ENCODE peak calls at places on chromosomes 1 and 21, in nine cellular contexts. One of them, this sample, is unnamed.

GRCh38 chr1:81660286-81660685 is 140.4 kb upstream of the ADGRL2 start:
- DNase-seq in NCI-H748 treated with DMSO at 0.1 percent for 48 hours: no peak
- DNase-seq in heart right ventricle: no peak
- DNase-seq in coronary artery: no peak
- DNase-seq in AG10803: peak; percentile 20
- DNase-seq in posterior cingulate gyrus: no peak
- DNase-seq in cardiac fibroblast: no peak
- DNase-seq in activated CD4-positive, alpha-beta T cell treated with anti-CD3 and anti-CD28 coated beads, Interleukin-2, amount 50 U/mL, for 1 hour: no peak
- DNase-seq in astrocyte: no peak
- DNase-seq in this sample: no peak

GRCh38 chr1:28835237-28835650 is 23.3 kb downstream of the OPRD1 start:
- DNase-seq in NCI-H748 treated with DMSO at 0.1 percent for 48 hours: peak; percentile 76
- DNase-seq in heart right ventricle: peak; percentile 6
- DNase-seq in coronary artery: no peak
- DNase-seq in AG10803: no peak
- DNase-seq in posterior cingulate gyrus: peak; percentile 50
- DNase-seq in cardiac fibroblast: no peak
- DNase-seq in activated CD4-positive, alpha-beta T cell treated with anti-CD3 and anti-CD28 coated beads, Interleukin-2, amount 50 U/mL, for 1 hour: no peak
- DNase-seq in astrocyte: no peak
- DNase-seq in this sample: peak; percentile 65

GRCh38 chr21:42209801-42210479 is 9.0 kb upstream of the ABCG1 start:
- DNase-seq in NCI-H748 treated with DMSO at 0.1 percent for 48 hours: no peak
- DNase-seq in heart right ventricle: no peak
- DNase-seq in coronary artery: peak; percentile 35
- DNase-seq in AG10803: no peak
- DNase-seq in posterior cingulate gyrus: no peak
- DNase-seq in cardiac fibroblast: no peak
- DNase-seq in activated CD4-positive, alpha-beta T cell treated with anti-CD3 and anti-CD28 coated beads, Interleukin-2, amount 50 U/mL, for 1 hour: no peak
- DNase-seq in astrocyte: no peak
- DNase-seq in this sample: no peak

GRCh38 chr1:115056395-115056798 is 26.8 kb downstream of the TSHB start:
- DNase-seq in NCI-H748 treated with DMSO at 0.1 percent for 48 hours: no peak
- DNase-seq in heart right ventricle: no peak
- DNase-seq in coronary artery: no peak
- DNase-seq in AG10803: peak; percentile 86
- DNase-seq in posterior cingulate gyrus: no peak
- DNase-seq in cardiac fibroblast: peak; percentile 62
- DNase-seq in activated CD4-positive, alpha-beta T cell treated with anti-CD3 and anti-CD28 coated beads, Interleukin-2, amount 50 U/mL, for 1 hour: no peak
- DNase-seq in astrocyte: peak; percentile 84
- DNase-seq in this sample: no peak

GRCh38 chr1:171279678-171280077 is 31.4 kb downstream of the FMO1 start:
- DNase-seq in NCI-H748 treated with DMSO at 0.1 percent for 48 hours: no peak
- DNase-seq in heart right ventricle: no peak
- DNase-seq in coronary artery: no peak
- DNase-seq in AG10803: no peak
- DNase-seq in posterior cingulate gyrus: no peak
- DNase-seq in cardiac fibroblast: no peak
- DNase-seq in activated CD4-positive, alpha-beta T cell treated with anti-CD3 and anti-CD28 coated beads, Interleukin-2, amount 50 U/mL, for 1 hour: no peak
- DNase-seq in astrocyte: no peak
- DNase-seq in this sample: no peak

GRCh38 chr21:41677671-41678015 is 89.2 kb downstream of the RIPK4 start:
- DNase-seq in NCI-H748 treated with DMSO at 0.1 percent for 48 hours: peak; percentile 82
- DNase-seq in heart right ventricle: no peak
- DNase-seq in coronary artery: no peak
- DNase-seq in AG10803: no peak
- DNase-seq in posterior cingulate gyrus: no peak
- DNase-seq in cardiac fibroblast: no peak
- DNase-seq in activated CD4-positive, alpha-beta T cell treated with anti-CD3 and anti-CD28 coated beads, Interleukin-2, amount 50 U/mL, for 1 hour: no peak
- DNase-seq in astrocyte: peak; percentile 47
- DNase-seq in this sample: peak; percentile 80

GRCh38 chr1:23790696-23791433 is at the start of gene LYPLA2:
- DNase-seq in NCI-H748 treated with DMSO at 0.1 percent for 48 hours: peak; percentile 39
- DNase-seq in heart right ventricle: peak; percentile 95
- DNase-seq in coronary artery: peak; percentile 94
- DNase-seq in AG10803: peak; percentile 87
- DNase-seq in posterior cingulate gyrus: peak; percentile 95
- DNase-seq in cardiac fibroblast: peak; percentile 93
- DNase-seq in activated CD4-positive, alpha-beta T cell treated with anti-CD3 and anti-CD28 coated beads, Interleukin-2, amount 50 U/mL, for 1 hour: peak; percentile 82
- DNase-seq in astrocyte: peak; percentile 78
- DNase-seq in this sample: peak; percentile 75

GRCh38 chr1:18088077-18088594 is 19.5 kb upstream of the IGSF21 start:
- DNase-seq in NCI-H748 treated with DMSO at 0.1 percent for 48 hours: no peak
- DNase-seq in heart right ventricle: no peak
- DNase-seq in coronary artery: no peak
- DNase-seq in AG10803: no peak
- DNase-seq in posterior cingulate gyrus: no peak
- DNase-seq in cardiac fibroblast: no peak
- DNase-seq in activated CD4-positive, alpha-beta T cell treated with anti-CD3 and anti-CD28 coated beads, Interleukin-2, amount 50 U/mL, for 1 hour: no peak
- DNase-seq in astrocyte: no peak
- DNase-seq in this sample: no peak

GRCh38 chr1:62068302-62068936 is 126.2 kb upstream of the L1TD1 start:
- DNase-seq in NCI-H748 treated with DMSO at 0.1 percent for 48 hours: no peak
- DNase-seq in heart right ventricle: peak; percentile 30
- DNase-seq in coronary artery: no peak
- DNase-seq in AG10803: no peak
- DNase-seq in posterior cingulate gyrus: no peak
- DNase-seq in cardiac fibroblast: no peak
- DNase-seq in activated CD4-positive, alpha-beta T cell treated with anti-CD3 and anti-CD28 coated beads, Interleukin-2, amount 50 U/mL, for 1 hour: no peak
- DNase-seq in astrocyte: no peak
- DNase-seq in this sample: no peak

GRCh38 chr21:34530264-34530663 is 18.3 kb upstream of the KCNE1 start:
- DNase-seq in NCI-H748 treated with DMSO at 0.1 percent for 48 hours: no peak
- DNase-seq in heart right ventricle: no peak
- DNase-seq in coronary artery: no peak
- DNase-seq in AG10803: peak; percentile 86
- DNase-seq in posterior cingulate gyrus: no peak
- DNase-seq in cardiac fibroblast: peak; percentile 65
- DNase-seq in activated CD4-positive, alpha-beta T cell treated with anti-CD3 and anti-CD28 coated beads, Interleukin-2, amount 50 U/mL, for 1 hour: no peak
- DNase-seq in astrocyte: peak; percentile 90
- DNase-seq in this sample: no peak

GRCh38 chr1:93743465-93743864 is 61.8 kb upstream of the BCAR3 start:
- DNase-seq in NCI-H748 treated with DMSO at 0.1 percent for 48 hours: no peak
- DNase-seq in heart right ventricle: no peak
- DNase-seq in coronary artery: no peak
- DNase-seq in AG10803: no peak
- DNase-seq in posterior cingulate gyrus: no peak
- DNase-seq in cardiac fibroblast: no peak
- DNase-seq in activated CD4-positive, alpha-beta T cell treated with anti-CD3 and anti-CD28 coated beads, Interleukin-2, amount 50 U/mL, for 1 hour: no peak
- DNase-seq in astrocyte: no peak
- DNase-seq in this sample: no peak

GRCh38 chr1:93908394-93909145 is 660 bp downstream of the GCLM start:
- DNase-seq in NCI-H748 treated with DMSO at 0.1 percent for 48 hours: no peak
- DNase-seq in heart right ventricle: peak; percentile 19
- DNase-seq in coronary artery: peak; percentile 76
- DNase-seq in AG10803: no peak
- DNase-seq in posterior cingulate gyrus: peak; percentile 18
- DNase-seq in cardiac fibroblast: peak; percentile 7
- DNase-seq in activated CD4-positive, alpha-beta T cell treated with anti-CD3 and anti-CD28 coated beads, Interleukin-2, amount 50 U/mL, for 1 hour: peak; percentile 36
- DNase-seq in astrocyte: no peak
- DNase-seq in this sample: no peak

GRCh38 chr1:161158316-161159016 is 834 bp upstream of the USP21 start:
- DNase-seq in NCI-H748 treated with DMSO at 0.1 percent for 48 hours: no peak
- DNase-seq in heart right ventricle: no peak
- DNase-seq in coronary artery: no peak
- DNase-seq in AG10803: no peak
- DNase-seq in posterior cingulate gyrus: no peak
- DNase-seq in cardiac fibroblast: no peak
- DNase-seq in activated CD4-positive, alpha-beta T cell treated with anti-CD3 and anti-CD28 coated beads, Interleukin-2, amount 50 U/mL, for 1 hour: no peak
- DNase-seq in astrocyte: no peak
- DNase-seq in this sample: no peak

GRCh38 chr1:164673584-164674214 is 114.7 kb downstream of the PBX1 start:
- DNase-seq in NCI-H748 treated with DMSO at 0.1 percent for 48 hours: no peak
- DNase-seq in heart right ventricle: no peak
- DNase-seq in coronary artery: no peak
- DNase-seq in AG10803: no peak
- DNase-seq in posterior cingulate gyrus: no peak
- DNase-seq in cardiac fibroblast: no peak
- DNase-seq in activated CD4-positive, alpha-beta T cell treated with anti-CD3 and anti-CD28 coated beads, Interleukin-2, amount 50 U/mL, for 1 hour: no peak
- DNase-seq in astrocyte: no peak
- DNase-seq in this sample: no peak

GRCh38 chr1:63350320-63350719 is 17.1 kb upstream of the ALG6 start:
- DNase-seq in NCI-H748 treated with DMSO at 0.1 percent for 48 hours: no peak
- DNase-seq in heart right ventricle: no peak
- DNase-seq in coronary artery: no peak
- DNase-seq in AG10803: no peak
- DNase-seq in posterior cingulate gyrus: no peak
- DNase-seq in cardiac fibroblast: no peak
- DNase-seq in activated CD4-positive, alpha-beta T cell treated with anti-CD3 and anti-CD28 coated beads, Interleukin-2, amount 50 U/mL, for 1 hour: no peak
- DNase-seq in astrocyte: no peak
- DNase-seq in this sample: no peak

GRCh38 chr1:47569681-47570470 is 132.0 kb downstream of the FOXD2 start:
- DNase-seq in NCI-H748 treated with DMSO at 0.1 percent for 48 hours: no peak
- DNase-seq in heart right ventricle: peak; percentile 42
- DNase-seq in coronary artery: no peak
- DNase-seq in AG10803: peak; percentile 93
- DNase-seq in posterior cingulate gyrus: no peak
- DNase-seq in cardiac fibroblast: peak; percentile 76
- DNase-seq in activated CD4-positive, alpha-beta T cell treated with anti-CD3 and anti-CD28 coated beads, Interleukin-2, amount 50 U/mL, for 1 hour: no peak
- DNase-seq in astrocyte: peak; percentile 95
- DNase-seq in this sample: no peak

GRCh38 chr1:198155253-198155652 is 1.5 kb upstream of the NEK7 start:
- DNase-seq in NCI-H748 treated with DMSO at 0.1 percent for 48 hours: no peak
- DNase-seq in heart right ventricle: no peak
- DNase-seq in coronary artery: no peak
- DNase-seq in AG10803: peak; percentile 79
- DNase-seq in posterior cingulate gyrus: no peak
- DNase-seq in cardiac fibroblast: peak; percentile 82
- DNase-seq in activated CD4-positive, alpha-beta T cell treated with anti-CD3 and anti-CD28 coated beads, Interleukin-2, amount 50 U/mL, for 1 hour: no peak
- DNase-seq in astrocyte: peak; percentile 87
- DNase-seq in this sample: no peak

GRCh38 chr1:203031467-203031866 is 5.2 kb downstream of the PPFIA4 start:
- DNase-seq in NCI-H748 treated with DMSO at 0.1 percent for 48 hours: no peak
- DNase-seq in heart right ventricle: no peak
- DNase-seq in coronary artery: no peak
- DNase-seq in AG10803: no peak
- DNase-seq in posterior cingulate gyrus: no peak
- DNase-seq in cardiac fibroblast: no peak
- DNase-seq in activated CD4-positive, alpha-beta T cell treated with anti-CD3 and anti-CD28 coated beads, Interleukin-2, amount 50 U/mL, for 1 hour: no peak
- DNase-seq in astrocyte: no peak
- DNase-seq in this sample: no peak

GRCh38 chr1:29864431-29865022 is 628.2 kb downstream of the PTPRU start:
- DNase-seq in NCI-H748 treated with DMSO at 0.1 percent for 48 hours: no peak
- DNase-seq in heart right ventricle: no peak
- DNase-seq in coronary artery: no peak
- DNase-seq in AG10803: no peak
- DNase-seq in posterior cingulate gyrus: no peak
- DNase-seq in cardiac fibroblast: no peak
- DNase-seq in activated CD4-positive, alpha-beta T cell treated with anti-CD3 and anti-CD28 coated beads, Interleukin-2, amount 50 U/mL, for 1 hour: no peak
- DNase-seq in astrocyte: no peak
- DNase-seq in this sample: no peak

GRCh38 chr1:44408181-44409018 is 3.3 kb downstream of the RNF220 start:
- DNase-seq in NCI-H748 treated with DMSO at 0.1 percent for 48 hours: no peak
- DNase-seq in heart right ventricle: no peak
- DNase-seq in coronary artery: no peak
- DNase-seq in AG10803: no peak
- DNase-seq in posterior cingulate gyrus: peak; percentile 7
- DNase-seq in cardiac fibroblast: no peak
- DNase-seq in activated CD4-positive, alpha-beta T cell treated with anti-CD3 and anti-CD28 coated beads, Interleukin-2, amount 50 U/mL, for 1 hour: no peak
- DNase-seq in astrocyte: no peak
- DNase-seq in this sample: no peak

GRCh38 chr1:56355422-56355821 is 223.9 kb downstream of the PLPP3 start:
- DNase-seq in NCI-H748 treated with DMSO at 0.1 percent for 48 hours: no peak
- DNase-seq in heart right ventricle: no peak
- DNase-seq in coronary artery: no peak
- DNase-seq in AG10803: no peak
- DNase-seq in posterior cingulate gyrus: no peak
- DNase-seq in cardiac fibroblast: no peak
- DNase-seq in activated CD4-positive, alpha-beta T cell treated with anti-CD3 and anti-CD28 coated beads, Interleukin-2, amount 50 U/mL, for 1 hour: no peak
- DNase-seq in astrocyte: no peak
- DNase-seq in this sample: no peak

GRCh38 chr1:33127001-33127823 is 46.3 kb downstream of the AZIN2 start:
- DNase-seq in NCI-H748 treated with DMSO at 0.1 percent for 48 hours: peak; percentile 96
- DNase-seq in heart right ventricle: peak; percentile 99
- DNase-seq in coronary artery: peak; percentile 100
- DNase-seq in AG10803: peak; percentile 99
- DNase-seq in posterior cingulate gyrus: peak; percentile 99
- DNase-seq in cardiac fibroblast: peak; percentile 100
- DNase-seq in activated CD4-positive, alpha-beta T cell treated with anti-CD3 and anti-CD28 coated beads, Interleukin-2, amount 50 U/mL, for 1 hour: peak; percentile 98
- DNase-seq in astrocyte: peak; percentile 99
- DNase-seq in this sample: peak; percentile 98

GRCh38 chr1:63621698-63622097 is 28.5 kb downstream of the PGM1 start:
- DNase-seq in NCI-H748 treated with DMSO at 0.1 percent for 48 hours: no peak
- DNase-seq in heart right ventricle: peak; percentile 16
- DNase-seq in coronary artery: no peak
- DNase-seq in AG10803: peak; percentile 81
- DNase-seq in posterior cingulate gyrus: peak; percentile 38
- DNase-seq in cardiac fibroblast: peak; percentile 73
- DNase-seq in activated CD4-positive, alpha-beta T cell treated with anti-CD3 and anti-CD28 coated beads, Interleukin-2, amount 50 U/mL, for 1 hour: no peak
- DNase-seq in astrocyte: peak; percentile 92
- DNase-seq in this sample: no peak

GRCh38 chr1:235304549-235305451 is 23.2 kb downstream of the ARID4B start:
- DNase-seq in NCI-H748 treated with DMSO at 0.1 percent for 48 hours: peak; percentile 54
- DNase-seq in heart right ventricle: no peak
- DNase-seq in coronary artery: no peak
- DNase-seq in AG10803: peak; percentile 16
- DNase-seq in posterior cingulate gyrus: no peak
- DNase-seq in cardiac fibroblast: peak; percentile 59
- DNase-seq in activated CD4-positive, alpha-beta T cell treated with anti-CD3 and anti-CD28 coated beads, Interleukin-2, amount 50 U/mL, for 1 hour: peak; percentile 22
- DNase-seq in astrocyte: peak; percentile 32
- DNase-seq in this sample: no peak

GRCh38 chr1:212133319-212133718 is 97.8 kb downstream of the DTL start:
- DNase-seq in NCI-H748 treated with DMSO at 0.1 percent for 48 hours: no peak
- DNase-seq in heart right ventricle: no peak
- DNase-seq in coronary artery: no peak
- DNase-seq in AG10803: no peak
- DNase-seq in posterior cingulate gyrus: no peak
- DNase-seq in cardiac fibroblast: no peak
- DNase-seq in activated CD4-positive, alpha-beta T cell treated with anti-CD3 and anti-CD28 coated beads, Interleukin-2, amount 50 U/mL, for 1 hour: no peak
- DNase-seq in astrocyte: no peak
- DNase-seq in this sample: no peak

GRCh38 chr1:225454067-225454618 is 26.3 kb upstream of the LBR start:
- DNase-seq in NCI-H748 treated with DMSO at 0.1 percent for 48 hours: peak; percentile 74
- DNase-seq in heart right ventricle: no peak
- DNase-seq in coronary artery: no peak
- DNase-seq in AG10803: no peak
- DNase-seq in posterior cingulate gyrus: no peak
- DNase-seq in cardiac fibroblast: no peak
- DNase-seq in activated CD4-positive, alpha-beta T cell treated with anti-CD3 and anti-CD28 coated beads, Interleukin-2, amount 50 U/mL, for 1 hour: no peak
- DNase-seq in astrocyte: no peak
- DNase-seq in this sample: peak; percentile 58

GRCh38 chr1:175033931-175034330 is 10.7 kb upstream of the MRPS14 start:
- DNase-seq in NCI-H748 treated with DMSO at 0.1 percent for 48 hours: no peak
- DNase-seq in heart right ventricle: no peak
- DNase-seq in coronary artery: no peak
- DNase-seq in AG10803: no peak
- DNase-seq in posterior cingulate gyrus: no peak
- DNase-seq in cardiac fibroblast: no peak
- DNase-seq in activated CD4-positive, alpha-beta T cell treated with anti-CD3 and anti-CD28 coated beads, Interleukin-2, amount 50 U/mL, for 1 hour: no peak
- DNase-seq in astrocyte: no peak
- DNase-seq in this sample: no peak

GRCh38 chr21:20647603-20648002 is 350.6 kb upstream of the NCAM2 start:
- DNase-seq in NCI-H748 treated with DMSO at 0.1 percent for 48 hours: no peak
- DNase-seq in heart right ventricle: no peak
- DNase-seq in coronary artery: no peak
- DNase-seq in AG10803: no peak
- DNase-seq in posterior cingulate gyrus: no peak
- DNase-seq in cardiac fibroblast: no peak
- DNase-seq in activated CD4-positive, alpha-beta T cell treated with anti-CD3 and anti-CD28 coated beads, Interleukin-2, amount 50 U/mL, for 1 hour: no peak
- DNase-seq in astrocyte: no peak
- DNase-seq in this sample: no peak

GRCh38 chr1:31181515-31182343 is 58.0 kb downstream of the NKAIN1 start:
- DNase-seq in NCI-H748 treated with DMSO at 0.1 percent for 48 hours: peak; percentile 4
- DNase-seq in heart right ventricle: peak; percentile 29
- DNase-seq in coronary artery: no peak
- DNase-seq in AG10803: peak; percentile 24
- DNase-seq in posterior cingulate gyrus: peak; percentile 47
- DNase-seq in cardiac fibroblast: peak; percentile 58
- DNase-seq in activated CD4-positive, alpha-beta T cell treated with anti-CD3 and anti-CD28 coated beads, Interleukin-2, amount 50 U/mL, for 1 hour: peak; percentile 22
- DNase-seq in astrocyte: no peak
- DNase-seq in this sample: peak; percentile 13

GRCh38 chr1:113998361-113998760 is 19.1 kb downstream of the OLFML3 start:
- DNase-seq in NCI-H748 treated with DMSO at 0.1 percent for 48 hours: peak; percentile 8
- DNase-seq in heart right ventricle: peak; percentile 24
- DNase-seq in coronary artery: no peak
- DNase-seq in AG10803: peak; percentile 76
- DNase-seq in posterior cingulate gyrus: no peak
- DNase-seq in cardiac fibroblast: peak; percentile 66
- DNase-seq in activated CD4-positive, alpha-beta T cell treated with anti-CD3 and anti-CD28 coated beads, Interleukin-2, amount 50 U/mL, for 1 hour: no peak
- DNase-seq in astrocyte: no peak
- DNase-seq in this sample: no peak

GRCh38 chr1:109765483-109765815 is 1.7 kb upstream of the EPS8L3 start:
- DNase-seq in NCI-H748 treated with DMSO at 0.1 percent for 48 hours: no peak
- DNase-seq in heart right ventricle: no peak
- DNase-seq in coronary artery: no peak
- DNase-seq in AG10803: no peak
- DNase-seq in posterior cingulate gyrus: no peak
- DNase-seq in cardiac fibroblast: no peak
- DNase-seq in activated CD4-positive, alpha-beta T cell treated with anti-CD3 and anti-CD28 coated beads, Interleukin-2, amount 50 U/mL, for 1 hour: no peak
- DNase-seq in astrocyte: no peak
- DNase-seq in this sample: no peak